ENCODE peak calls at places on chromosomes 7 and 10, in five cellular contexts. One of them, this sample, is unnamed.

GRCh38 chr7:22192778-22193177 is 164.2 kb downstream of the RAPGEF5 start:
- DNase-seq in H9: no peak
- DNase-seq in H1: no peak
- DNase-seq in neuronal stem cell: no peak
- DNase-seq in mesenchymal stem cell: no peak
- DNase-seq in this sample: no peak

GRCh38 chr7:82722946-82723345 is 279.4 kb upstream of the CACNA2D1 start:
- DNase-seq in neuronal stem cell: no peak
- DNase-seq in mesenchymal stem cell: no peak
- DNase-seq in H1: no peak
- DNase-seq in H9: no peak
- DNase-seq in this sample: no peak

GRCh38 chr10:45076847-45077246 is 76.1 kb downstream of the ZNF22 start:
- DNase-seq in H9: no peak
- DNase-seq in H1: no peak
- DNase-seq in neuronal stem cell: no peak
- DNase-seq in mesenchymal stem cell: no peak
- DNase-seq in this sample: no peak

GRCh38 chr7:106365252-106366005 is 80.6 kb upstream of the NAMPT start:
- DNase-seq in H1: no peak
- DNase-seq in mesenchymal stem cell: no peak
- DNase-seq in neuronal stem cell: no peak
- DNase-seq in H9: no peak
- DNase-seq in this sample: peak

GRCh38 chr7:12911053-12911452 is 223.6 kb downstream of the ARL4A start:
- DNase-seq in mesenchymal stem cell: no peak
- DNase-seq in H9: no peak
- DNase-seq in neuronal stem cell: no peak
- DNase-seq in H1: no peak
- DNase-seq in this sample: no peak

GRCh38 chr7:70674268-70675025 is 457.5 kb upstream of the GALNT17 start:
- DNase-seq in mesenchymal stem cell: no peak
- DNase-seq in H9: no peak
- DNase-seq in neuronal stem cell: no peak
- DNase-seq in H1: no peak
- DNase-seq in this sample: no peak

GRCh38 chr7:97004237-97004930 is 969 bp upstream of the DLX6 start:
- DNase-seq in H9: no peak
- DNase-seq in neuronal stem cell: no peak
- DNase-seq in H1: no peak
- DNase-seq in mesenchymal stem cell: no peak
- DNase-seq in this sample: peak

GRCh38 chr7:101550641-101551531 is 78.2 kb downstream of the MYL10 start:
- DNase-seq in H1: no peak
- DNase-seq in neuronal stem cell: peak
- DNase-seq in H9: peak
- DNase-seq in mesenchymal stem cell: no peak
- DNase-seq in this sample: peak

GRCh38 chr7:31067491-31067890 is 15.4 kb downstream of the ADCYAP1R1 start:
- DNase-seq in H9: no peak
- DNase-seq in H1: no peak
- DNase-seq in mesenchymal stem cell: no peak
- DNase-seq in neuronal stem cell: no peak
- DNase-seq in this sample: no peak

GRCh38 chr10:98257961-98258360 is 10.0 kb downstream of the LOXL4 start:
- DNase-seq in H9: no peak
- DNase-seq in H1: no peak
- DNase-seq in neuronal stem cell: no peak
- DNase-seq in mesenchymal stem cell: no peak
- DNase-seq in this sample: no peak

DNA sequence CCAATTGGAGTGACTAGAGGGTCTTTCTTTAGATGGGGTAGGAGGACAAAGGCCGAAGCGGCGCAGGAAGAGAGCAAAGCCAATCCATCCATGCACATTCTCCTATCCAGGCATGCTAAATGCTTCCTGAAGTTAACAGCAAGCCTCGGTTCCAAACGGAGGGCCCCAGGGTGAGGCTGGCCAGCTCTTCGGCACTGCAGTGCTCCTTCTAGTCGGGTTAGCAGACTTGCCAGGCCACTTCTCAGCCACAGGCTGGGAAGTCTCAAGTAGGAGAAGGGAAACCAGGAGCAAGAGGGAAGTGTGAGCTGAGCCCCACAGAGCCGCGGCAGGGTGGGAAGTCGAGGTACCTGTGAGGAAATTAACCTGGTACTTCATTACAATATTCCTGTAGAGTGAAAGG is 253.8 kb upstream of the INHBA start:
- DNase-seq in mesenchymal stem cell: no peak
- DNase-seq in neuronal stem cell: no peak
- DNase-seq in H9: no peak
- DNase-seq in H1: no peak
- DNase-seq in this sample: no peak
- H2AK5ac ChIP-seq in mesenchymal stem cell: no peak
- H2AK5ac ChIP-seq in neuronal stem cell: no peak
- H2AK5ac ChIP-seq in H9: no peak
- H2AK5ac ChIP-seq in H1: no peak
- H2AK5ac ChIP-seq in this sample: no peak

DNA sequence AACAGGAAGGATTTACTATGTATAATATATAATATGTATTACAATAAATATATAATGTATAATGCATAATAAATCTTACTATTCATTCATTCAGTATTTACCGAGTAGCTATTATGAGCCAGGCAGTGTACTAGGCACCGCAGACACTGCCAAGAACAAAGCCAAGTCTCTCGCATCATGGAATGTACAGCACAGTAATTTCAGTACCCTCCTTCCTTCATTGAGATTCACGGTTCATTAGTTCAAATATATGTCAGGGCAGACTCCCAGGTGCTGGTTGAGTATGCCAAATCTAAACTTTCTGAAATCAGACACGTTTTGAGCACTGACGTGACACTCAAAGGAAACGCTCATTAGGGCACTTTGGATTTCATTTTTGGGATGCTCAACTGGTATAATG is 9.1 kb downstream of the USP6NL start:
- DNase-seq in H9: no peak
- DNase-seq in neuronal stem cell: no peak
- DNase-seq in H1: no peak
- DNase-seq in mesenchymal stem cell: no peak
- DNase-seq in this sample: no peak
- H2BK5ac ChIP-seq in H9: no peak
- H2BK5ac ChIP-seq in neuronal stem cell: no peak
- H2BK5ac ChIP-seq in H1: no peak
- H2BK5ac ChIP-seq in mesenchymal stem cell: no peak
- H2BK5ac ChIP-seq in this sample: no peak

GRCh38 chr10:91682912-91683311 is 50.0 kb upstream of the PPP1R3C start:
- DNase-seq in mesenchymal stem cell: peak
- DNase-seq in neuronal stem cell: no peak
- DNase-seq in H1: no peak
- DNase-seq in H9: no peak
- DNase-seq in this sample: no peak

GRCh38 chr10:91683976-91684375 is 51.1 kb upstream of the PPP1R3C start:
- DNase-seq in H9: no peak
- DNase-seq in neuronal stem cell: no peak
- DNase-seq in H1: peak
- DNase-seq in mesenchymal stem cell: peak
- DNase-seq in this sample: peak

GRCh38 chr10:91684841-91685240 is 52.0 kb upstream of the PPP1R3C start:
- DNase-seq in mesenchymal stem cell: no peak
- DNase-seq in neuronal stem cell: no peak
- DNase-seq in H1: no peak
- DNase-seq in H9: no peak
- DNase-seq in this sample: no peak

GRCh38 chr10:91680521-91680920 is 47.6 kb upstream of the PPP1R3C start:
- DNase-seq in mesenchymal stem cell: no peak
- DNase-seq in H9: no peak
- DNase-seq in neuronal stem cell: no peak
- DNase-seq in H1: no peak
- DNase-seq in this sample: no peak

DNA sequence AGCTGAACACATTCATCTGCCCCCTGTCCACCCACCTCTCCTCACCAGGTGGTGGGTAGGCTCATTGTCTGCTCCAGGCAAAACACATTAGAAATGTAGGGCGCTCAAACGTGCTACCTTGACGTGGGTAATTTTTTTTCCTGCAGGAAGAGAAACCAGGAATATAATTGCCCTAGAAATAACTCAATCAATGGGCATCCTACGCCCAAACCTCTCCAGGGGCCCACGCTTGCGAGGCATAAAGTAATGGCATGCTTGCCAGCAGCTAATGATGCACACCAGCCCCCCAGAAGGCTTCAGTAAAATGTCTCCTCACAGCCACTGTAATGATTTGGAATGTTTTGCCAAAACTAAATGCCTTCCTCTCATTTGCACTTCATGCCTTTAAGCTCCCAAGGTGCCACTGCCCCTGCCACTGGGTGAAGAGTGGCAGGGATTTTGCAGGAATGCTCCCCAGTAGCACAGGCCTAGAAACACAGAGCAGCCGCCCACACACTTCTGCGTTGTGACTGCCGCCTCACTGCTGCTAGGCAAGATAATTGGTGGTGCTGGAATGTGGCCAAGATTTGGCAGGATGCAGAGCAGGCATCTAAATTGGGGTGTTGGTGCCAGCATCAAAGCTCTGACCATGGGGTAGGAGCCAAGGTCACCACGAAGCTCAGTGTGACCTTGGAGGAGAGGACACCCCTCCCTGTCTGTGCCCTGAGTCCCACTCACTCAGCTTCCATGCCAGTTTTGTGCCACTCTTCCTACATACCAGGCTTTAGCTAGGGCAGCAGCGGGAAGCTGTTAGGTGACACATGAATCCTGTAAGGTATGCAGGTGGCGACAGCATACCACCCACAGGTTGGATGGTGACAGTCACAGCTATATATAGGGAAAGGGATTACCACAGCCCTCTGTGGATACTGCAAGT is 48.7 kb upstream of the PPP1R3C start:
- DNase-seq in mesenchymal stem cell: no peak
- DNase-seq in H1: no peak
- DNase-seq in H9: no peak
- DNase-seq in neuronal stem cell: no peak
- DNase-seq in this sample: no peak
- H2BK12ac ChIP-seq in mesenchymal stem cell: no peak
- H2BK12ac ChIP-seq in H1: peak
- H2BK12ac ChIP-seq in H9: no peak
- H2BK12ac ChIP-seq in neuronal stem cell: peak
- H2BK12ac ChIP-seq in this sample: no peak

DNA sequence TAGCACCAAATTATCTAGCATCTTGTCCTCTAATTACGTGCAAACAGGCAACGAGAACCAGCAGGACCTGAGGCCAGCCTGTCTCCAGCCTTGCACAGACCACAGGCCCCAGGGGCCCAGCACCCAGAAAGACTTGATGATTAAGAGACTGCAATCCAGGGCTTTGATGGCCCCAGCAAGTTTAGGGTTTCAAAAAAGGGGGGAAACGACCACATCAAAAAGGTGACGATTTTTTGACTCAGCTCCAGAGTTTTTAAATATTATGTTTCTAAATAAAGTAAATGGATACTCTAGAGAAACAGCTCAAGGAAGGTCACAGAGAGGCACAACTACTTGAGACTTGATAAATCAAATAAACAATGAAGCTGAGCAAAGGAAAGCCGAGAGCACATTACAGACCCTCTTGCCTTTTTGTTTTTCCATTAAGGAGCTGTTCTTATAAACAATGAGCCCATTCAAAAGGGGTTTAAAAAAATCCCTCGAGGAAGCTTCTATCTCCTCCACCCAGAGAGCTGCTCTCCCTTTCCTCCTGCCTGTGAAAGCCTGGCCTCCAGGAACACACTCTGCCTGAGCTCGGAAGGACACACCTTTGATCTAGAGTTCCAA is 44.1 kb downstream of the GLI3 start:
- DNase-seq in H9: no peak
- DNase-seq in neuronal stem cell: peak
- DNase-seq in H1: peak
- DNase-seq in mesenchymal stem cell: peak
- DNase-seq in this sample: no peak
- H2AK5ac ChIP-seq in H9: no peak
- H2AK5ac ChIP-seq in neuronal stem cell: no peak
- H2AK5ac ChIP-seq in H1: peak
- H2AK5ac ChIP-seq in mesenchymal stem cell: no peak
- H2AK5ac ChIP-seq in this sample: no peak